ENCODE peak calls at places on chromosome 12, in ten cellular contexts. L is fibroblast of lung, N is uterus, U is endothelial cell of umbilical vein, D is hepatocyte, C is colonic mucosa, E is A549, W is lung, S is BE2C, K is cardiac muscle cell. I is an unnamed sample. For H3K4me1 and H3K9me3, the result is how much of the 10 kb centered on the place peaks cover.

GRCh38 chr12:40002178-40003169 is 103.4 kb downstream of the SLC2A13 start:
- DNase-seq in L (no peak), N (no peak), U (no peak), D (peak), C (no peak), E (peak), W (no peak), S (no peak), K (no peak), I (no peak)

GRCh38 chr12:32264995-32265394 is 134.4 kb upstream of the FGD4 start:
- DNase-seq in L (no peak), N (no peak), U (peak), D (peak), C (no peak), E (no peak), W (no peak), S (no peak), K (peak), I (no peak)

GRCh38 chr12:124595444-124595843 is 28.0 kb upstream of the NCOR2 start:
- DNase-seq in L (no peak), N (no peak), U (no peak), D (no peak), C (no peak), E (no peak), W (no peak), S (no peak), K (no peak), I (no peak)

GRCh38 chr12:57216931-57217871 is 607 bp downstream of the NXPH4 start:
- DNase-seq in L (no peak), N (no peak), U (no peak), D (no peak), C (no peak), E (no peak), W (no peak), S (no peak), K (no peak), I (no peak)

GRCh38 chr12:43113616-43114015 is 438.4 kb downstream of the ADAMTS20 start:
- DNase-seq in L (no peak), N (no peak), U (no peak), D (no peak), C (no peak), E (no peak), W (no peak), S (no peak), K (no peak), I (no peak)

GRCh38 chr12:89918172-89918880 is 209.7 kb upstream of the ATP2B1 start:
- DNase-seq in L (no peak), N (no peak), U (no peak), D (peak), C (peak), E (peak), W (no peak), S (no peak), K (no peak), I (no peak)

GRCh38 chr12:46351861-46352595 is 20.5 kb downstream of the SLC38A2 start:
- DNase-seq in L (no peak), N (no peak), U (no peak), D (no peak), C (no peak), E (no peak), W (no peak), S (no peak), K (no peak), I (no peak)

GRCh38 chr12:13038491-13039161 is 5.6 kb upstream of the FAM234B start:
- DNase-seq in L (peak), N (no peak), U (no peak), D (no peak), C (no peak), E (no peak), W (no peak), S (no peak), K (peak), I (no peak)

GRCh38 chr12:57550628-57551549 is 1.0 kb downstream of the KIF5A start:
- DNase-seq in L (no peak), N (no peak), U (no peak), D (no peak), C (no peak), E (no peak), W (no peak), S (no peak), K (no peak), I (no peak)

GRCh38 chr12:28127455-28127854 is 62.8 kb upstream of the CCDC91 start:
- DNase-seq in L (peak), N (no peak), U (no peak), D (no peak), C (no peak), E (no peak), W (no peak), S (no peak), K (no peak), I (no peak)
- TF ChIP-seq CTCF in L (no peak), N (no peak), U (no peak), D (no peak), C (no peak), E (no peak), W (no peak), S (no peak), K (no peak), I (no peak)

GRCh38 chr12:47801170-47801903 is 18.4 kb downstream of the HDAC7 start:
- DNase-seq in L (no peak), N (no peak), U (peak), D (no peak), C (no peak), E (no peak), W (no peak), S (no peak), K (no peak), I (no peak)
- H3K4me1 ChIP-seq in L (under half), N (half or more), U (half or more), D (under half), C (under half), E (under half), W (half or more), S (under half), K (under half), I (half or more)

GRCh38 chr12:34302131-34302885 is 280.0 kb downstream of the ALG10 start:
- DNase-seq in L (no peak), N (no peak), U (no peak), D (no peak), C (no peak), E (no peak), W (no peak), S (no peak), K (no peak), I (no peak)
- H3K9me3 ChIP-seq in L (under half), N (under half), U (under half), D (under half), C (under half), E (under half), W (under half), S (under half), K (under half), I (under half)

GRCh38 chr12:118103231-118103600 is 595 bp downstream of the VSIG10 start:
- DNase-seq in L (peak), N (no peak), U (peak), D (no peak), C (peak), E (peak), W (no peak), S (no peak), K (peak), I (peak)
- TF ChIP-seq CTCF in L (no peak), N (no peak), U (no peak), D (no peak), C (no peak), E (no peak), W (no peak), S (no peak), K (no peak), I (no peak)

GRCh38 chr12:3138896-3139590 is 61.9 kb downstream of the TSPAN9 start:
- DNase-seq in L (no peak), N (no peak), U (no peak), D (no peak), C (no peak), E (no peak), W (no peak), S (no peak), K (no peak), I (no peak)
- H3K4me1 ChIP-seq in L (under half), N (under half), U (under half), D (under half), C (under half), E (under half), W (under half), S (under half), K (under half), I (under half)

GRCh38 chr12:83346333-83346732 is 659.6 kb downstream of the TMTC2 start:
- DNase-seq in L (no peak), N (no peak), U (no peak), D (no peak), C (no peak), E (no peak), W (no peak), S (no peak), K (no peak), I (no peak)

GRCh38 chr12:83349907-83350611 is 663.4 kb downstream of the TMTC2 start:
- DNase-seq in L (no peak), N (no peak), U (no peak), D (no peak), C (no peak), E (no peak), W (no peak), S (no peak), K (no peak), I (no peak)
- H3K9me3 ChIP-seq in L (under half), N (under half), U (under half), D (under half), C (under half), E (under half), W (under half), S (under half), K (under half), I (under half)

GRCh38 chr12:105775351-105775750 is 363.4 kb downstream of the NUAK1 start:
- DNase-seq in L (peak), N (no peak), U (peak), D (no peak), C (no peak), E (peak), W (no peak), S (no peak), K (peak), I (no peak)
- TF ChIP-seq CTCF in L (peak), N (no peak), U (no peak), D (peak), C (no peak), E (no peak), W (no peak), S (no peak), K (peak), I (no peak)

GRCh38 chr12:15157200-15157599 is 64.0 kb downstream of the RERG start:
- DNase-seq in L (no peak), N (no peak), U (no peak), D (no peak), C (no peak), E (no peak), W (no peak), S (no peak), K (peak), I (no peak)
- H3K4me1 ChIP-seq in L (under half), N (under half), U (under half), D (under half), C (under half), E (under half), W (under half), S (under half), K (under half), I (under half)

I was measured in suprapubic skin.